ENCODE peak calls at places on chromosome 3, in six cellular contexts. K, S, U, J, C and W are unnamed samples.

GRCh38 chr3:189529468-189529867 is 101.7 kb upstream of the TP63 start:
- DNase-seq in S (no peak), C (no peak), K (no peak), U (no peak), J (no peak), W (no peak)

GRCh38 chr3:150922611-150923010 is 17.4 kb upstream of the MINDY4B start:
- DNase-seq in J (no peak), C (no peak), S (no peak), U (peak), K (no peak), W (no peak)

GRCh38 chr3:9676780-9677179 is 26.9 kb upstream of the CPNE9 start:
- DNase-seq in U (no peak), K (no peak), C (peak), S (no peak), J (no peak), W (no peak)

GRCh38 chr3:65433480-65433879 is 605.2 kb downstream of the MAGI1 start:
- DNase-seq in U (no peak), J (no peak), C (no peak), K (no peak), S (no peak), W (no peak)

GRCh38 chr3:63724987-63725386 is 72.5 kb downstream of the SNTN start:
- DNase-seq in C (no peak), J (no peak), S (no peak), U (no peak), K (peak), W (no peak)

GRCh38 chr3:161049683-161050248 is 55.4 kb downstream of the B3GALNT1 start:
- DNase-seq in S (no peak), U (no peak), J (no peak), K (no peak), C (no peak), W (no peak)

GRCh38 chr3:117586161-117586560 is 876.6 kb downstream of the TUSC7 start:
- DNase-seq in J (no peak), C (no peak), U (no peak), S (no peak), K (no peak), W (no peak)

GRCh38 chr3:182567666-182568065 is 225.6 kb upstream of the ATP11B start:
- DNase-seq in U (no peak), C (no peak), K (no peak), S (no peak), J (no peak), W (no peak)

GRCh38 chr3:21056293-21056692 is 694.7 kb downstream of the ZNF385D start:
- DNase-seq in C (no peak), K (no peak), J (no peak), U (no peak), S (no peak), W (no peak)

GRCh38 chr3:33152363-33153360 is 38.8 kb downstream of the CRTAP start:
- DNase-seq in C (no peak), S (no peak), K (no peak), J (no peak), U (no peak), W (peak)

GRCh38 chr3:29605845-29606244 is 325.0 kb downstream of the RBMS3 start:
- DNase-seq in K (no peak), S (no peak), C (no peak), U (no peak), J (no peak), W (no peak)
- H3K27ac ChIP-seq in K (no peak), S (no peak), C (no peak), U (no peak), J (no peak), W (no peak)

GRCh38 chr3:152466784-152467183 is 198.1 kb downstream of the MBNL1 start:
- DNase-seq in U (no peak), K (no peak), C (peak), S (no peak), J (no peak), W (no peak)
- TF ChIP-seq POLR2A in U (no peak), K (no peak), C (no peak), S (no peak), J (no peak), W (no peak)

GRCh38 chr3:44554626-44555592 is at the start of gene ZKSCAN7:
- DNase-seq in J (peak), S (peak), C (peak), U (peak), K (peak), W (no peak)
- TF ChIP-seq CTCF in J (no peak), S (peak), C (no peak), U (no peak), K (no peak), W (no peak)

DNA sequence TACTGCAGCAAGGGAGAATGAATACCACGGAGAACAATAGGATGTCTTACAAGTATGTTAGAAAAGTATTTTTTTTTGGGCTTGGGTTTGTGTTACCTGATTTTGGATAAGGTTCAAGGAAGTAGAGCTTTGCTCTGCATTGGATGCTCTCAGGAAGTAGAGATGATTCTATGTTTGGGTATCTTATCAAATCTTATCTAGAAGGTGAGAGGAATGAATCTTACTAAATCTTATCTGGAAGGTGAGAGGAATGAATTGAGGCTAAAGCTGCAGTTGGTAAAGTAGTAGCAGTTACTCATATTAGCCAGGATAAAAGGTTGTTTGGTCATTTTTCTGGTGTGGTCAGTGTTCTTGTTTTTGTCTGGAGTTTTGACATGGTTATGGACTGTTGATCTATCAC is 17.4 kb downstream of the TFG start:
- DNase-seq in S (no peak), U (no peak), K (no peak), C (no peak), J (no peak), W (no peak)
- H3K27ac ChIP-seq in S (no peak), U (no peak), K (no peak), C (no peak), J (no peak), W (no peak)

GRCh38 chr3:49664300-49664699 is 9.9 kb upstream of the APEH start:
- DNase-seq in C (no peak), J (no peak), K (no peak), S (no peak), U (no peak), W (no peak)
- TF ChIP-seq POLR2A in C (no peak), J (no peak), K (no peak), S (no peak), U (no peak), W (no peak)